ENCODE peak calls at places on chromosomes 3 and 15, in nine cellular contexts. E, C, V, G, A, F, D, Q and R are unnamed samples.

GRCh38 chr3:61268659-61269058 is 17.4 kb upstream of the FHIT start:
- DNase-seq in E (no peak), C (no peak), V (no peak), G (no peak), A (no peak), F (no peak), D (no peak), Q (no peak), R (no peak)

GRCh38 chr15:77552066-77552465 is 80.6 kb downstream of the LINGO1 start:
- DNase-seq in E (no peak), C (no peak), V (no peak), G (no peak), A (no peak), F (no peak), D (no peak), Q (no peak), R (no peak)

GRCh38 chr15:72690938-72691337 is 4.9 kb downstream of the BBS4 start:
- DNase-seq in E (no peak), C (no peak), V (no peak), G (no peak), A (no peak), F (no peak), D (no peak), Q (no peak), R (no peak)

GRCh38 chr3:14803101-14803980 is 15.4 kb upstream of the FGD5 start:
- DNase-seq in E (no peak), C (no peak), V (peak), G (no peak), A (peak), F (no peak), D (no peak), Q (no peak), R (no peak)

GRCh38 chr3:113802795-113803455 is 35.7 kb upstream of the GRAMD1C start:
- DNase-seq in E (no peak), C (no peak), V (no peak), G (no peak), A (no peak), F (no peak), D (no peak), Q (no peak), R (no peak)

GRCh38 chr3:157494581-157495281 is 8.5 kb downstream of the VEPH1 start:
- DNase-seq in E (no peak), C (no peak), V (no peak), G (no peak), A (no peak), F (no peak), D (no peak), Q (peak), R (peak)

GRCh38 chr15:36161781-36162212 is 417.6 kb upstream of the CDIN1 start:
- DNase-seq in E (no peak), C (peak), V (peak), G (no peak), A (no peak), F (no peak), D (no peak), Q (peak), R (no peak)

GRCh38 chr3:152309031-152309430 is 40.3 kb downstream of the MBNL1 start:
- DNase-seq in E (no peak), C (no peak), V (no peak), G (no peak), A (no peak), F (no peak), D (no peak), Q (no peak), R (no peak)

GRCh38 chr3:132164469-132165092 is 129.8 kb upstream of the CPNE4 start:
- DNase-seq in E (no peak), C (no peak), V (no peak), G (no peak), A (peak), F (no peak), D (no peak), Q (no peak), R (peak)

GRCh38 chr15:66900586-66901310 is 164.7 kb upstream of the SMAD3 start:
- DNase-seq in E (no peak), C (no peak), V (no peak), G (no peak), A (no peak), F (no peak), D (no peak), Q (no peak), R (no peak)

GRCh38 chr3:187678869-187679268 is 8.7 kb upstream of the SST start:
- DNase-seq in E (no peak), C (peak), V (peak), G (no peak), A (no peak), F (peak), D (peak), Q (peak), R (peak)

GRCh38 chr3:46628980-46629379 is 16.7 kb downstream of the FAM240A start:
- DNase-seq in E (no peak), C (peak), V (no peak), G (no peak), A (no peak), F (no peak), D (no peak), Q (peak), R (no peak)

GRCh38 chr15:35720984-35721383 is 175.0 kb upstream of the DPH6 start:
- DNase-seq in E (no peak), C (no peak), V (no peak), G (no peak), A (no peak), F (no peak), D (no peak), Q (no peak), R (no peak)

GRCh38 chr3:16741890-16742289 is 136.7 kb upstream of the DAZL start:
- DNase-seq in E (no peak), C (no peak), V (peak), G (no peak), A (no peak), F (peak), D (no peak), Q (no peak), R (no peak)

GRCh38 chr3:43104039-43104438 is 1.8 kb downstream of the POMGNT2 start:
- DNase-seq in E (no peak), C (no peak), V (no peak), G (no peak), A (no peak), F (no peak), D (no peak), Q (no peak), R (no peak)

GRCh38 chr15:27671794-27672438 is 427.2 kb downstream of the OCA2 start:
- DNase-seq in E (no peak), C (no peak), V (no peak), G (no peak), A (no peak), F (no peak), D (no peak), Q (no peak), R (no peak)

GRCh38 chr3:132749786-132750185 is 27.6 kb upstream of the NPHP3 start:
- DNase-seq in E (no peak), C (no peak), V (no peak), G (no peak), A (no peak), F (no peak), D (no peak), Q (peak), R (peak)

GRCh38 chr3:66338927-66339326 is 118.1 kb downstream of the SLC25A26 start:
- DNase-seq in E (no peak), C (no peak), V (no peak), G (no peak), A (no peak), F (peak), D (no peak), Q (peak), R (peak)

GRCh38 chr3:19216669-19217337 is 68.5 kb downstream of the KCNH8 start:
- DNase-seq in E (no peak), C (no peak), V (peak), G (no peak), A (peak), F (no peak), D (no peak), Q (no peak), R (no peak)

GRCh38 chr3:43369404-43370345 is 83.3 kb downstream of the SNRK start:
- DNase-seq in E (no peak), C (no peak), V (no peak), G (no peak), A (no peak), F (no peak), D (no peak), Q (no peak), R (no peak)